ENCODE peak calls at places on chromosomes 12 and 14, in nine cellular contexts. M is naive thymus-derived CD4-positive, alpha-beta T cell; Q is CD4-positive, alpha-beta T cell; S is MM.1S; A is GM23248; B is spleen; R is right lobe of liver; Y is right atrium auricular region; P is mammary epithelial cell. W is an unnamed sample.

GRCh38 chr12:123091756-123092155 is 59.1 kb downstream of the PITPNM2 start:
- DNase-seq in M (no peak), Q (no peak), S (no peak), A (no peak), B (no peak), R (no peak), Y (no peak), P (no peak), W (no peak)

GRCh38 chr14:39665084-39665483 is 232.9 kb upstream of the FBXO33 start:
- DNase-seq in M (no peak), Q (no peak), S (no peak), A (no peak), B (no peak), R (no peak), Y (no peak), P (no peak), W (no peak)

GRCh38 chr12:131222271-131223139 is 268.8 kb downstream of the ADGRD1 start:
- DNase-seq in M (no peak), Q (no peak), S (no peak), A (no peak), B (peak; percentile 75), R (no peak), Y (no peak), P (no peak), W (no peak)

GRCh38 chr12:109087250-109087649 is 6.0 kb downstream of the ALKBH2 start:
- DNase-seq in M (no peak), Q (no peak), S (no peak), A (no peak), B (no peak), R (peak; percentile 94), Y (no peak), P (peak; percentile 1), W (no peak)

GRCh38 chr14:102026934-102027333 is 59.9 kb downstream of the HSP90AA1 start:
- DNase-seq in M (no peak), Q (no peak), S (no peak), A (no peak), B (no peak), R (no peak), Y (no peak), P (peak; percentile 51), W (no peak)

GRCh38 chr12:1812650-1813302 is 7.6 kb upstream of the LRTM2 start:
- DNase-seq in M (no peak), Q (no peak), S (peak; percentile 50), A (peak; percentile 36), B (peak; percentile 90), R (no peak), Y (no peak), P (no peak), W (peak; percentile 45)

GRCh38 chr12:96219700-96220206 is 25.6 kb downstream of the ELK3 start:
- DNase-seq in M (no peak), Q (no peak), S (no peak), A (peak; percentile 100), B (no peak), R (no peak), Y (peak; percentile 56), P (peak; percentile 100), W (peak; percentile 93)

GRCh38 chr12:18430425-18431048 is 169.2 kb downstream of the PIK3C2G start:
- DNase-seq in M (no peak), Q (no peak), S (peak; percentile 45), A (peak; percentile 76), B (no peak), R (peak; percentile 49), Y (peak; percentile 59), P (peak; percentile 38), W (peak; percentile 50)

GRCh38 chr12:5166976-5167375 is 123.3 kb downstream of the KCNA5 start:
- DNase-seq in M (no peak), Q (no peak), S (no peak), A (peak; percentile 88), B (no peak), R (no peak), Y (no peak), P (peak; percentile 73), W (peak; percentile 91)

GRCh38 chr12:77324763-77325468 is 259.5 kb upstream of the E2F7 start:
- DNase-seq in M (peak; percentile 56), Q (no peak), S (peak; percentile 83), A (peak; percentile 91), B (peak; percentile 80), R (peak; percentile 74), Y (peak; percentile 72), P (peak; percentile 71), W (peak; percentile 75)

GRCh38 chr12:96070670-96071279 is 35.4 kb upstream of the LTA4H start:
- DNase-seq in M (no peak), Q (no peak), S (no peak), A (peak; percentile 57), B (no peak), R (no peak), Y (no peak), P (peak; percentile 25), W (no peak)

GRCh38 chr12:19764408-19764807 is 325.1 kb downstream of the AEBP2 start:
- DNase-seq in M (no peak), Q (no peak), S (no peak), A (peak; percentile 15), B (no peak), R (no peak), Y (no peak), P (no peak), W (no peak)

GRCh38 chr14:100103261-100104005 is 38.2 kb downstream of the EVL start:
- DNase-seq in M (no peak), Q (peak; percentile 22), S (no peak), A (no peak), B (no peak), R (peak; percentile 37), Y (no peak), P (no peak), W (no peak)

GRCh38 chr14:52020866-52021717 is 31.7 kb downstream of the RTRAF start:
- DNase-seq in M (no peak), Q (no peak), S (no peak), A (no peak), B (no peak), R (no peak), Y (no peak), P (no peak), W (no peak)

GRCh38 chr12:49020441-49020840 is 1.9 kb upstream of the PRKAG1 start:
- DNase-seq in M (no peak), Q (no peak), S (no peak), A (no peak), B (no peak), R (no peak), Y (no peak), P (no peak), W (no peak)

GRCh38 chr14:29426083-29426482 is 501.6 kb downstream of the PRKD1 start:
- DNase-seq in M (no peak), Q (no peak), S (no peak), A (no peak), B (no peak), R (no peak), Y (no peak), P (no peak), W (no peak)

GRCh38 chr14:20460458-20461229 is 590 bp downstream of the PIP4P1 start:
- DNase-seq in M (no peak), Q (peak; percentile 80), S (peak; percentile 64), A (peak; percentile 20), B (no peak), R (peak; percentile 29), Y (no peak), P (peak; percentile 24), W (no peak)

GRCh38 chr14:33792387-33793368 is 158.2 kb downstream of the EGLN3 start:
- DNase-seq in M (peak; percentile 72), Q (peak; percentile 36), S (peak; percentile 36), A (peak; percentile 88), B (peak; percentile 86), R (peak; percentile 74), Y (peak; percentile 82), P (peak; percentile 48), W (peak; percentile 82)

DNA sequence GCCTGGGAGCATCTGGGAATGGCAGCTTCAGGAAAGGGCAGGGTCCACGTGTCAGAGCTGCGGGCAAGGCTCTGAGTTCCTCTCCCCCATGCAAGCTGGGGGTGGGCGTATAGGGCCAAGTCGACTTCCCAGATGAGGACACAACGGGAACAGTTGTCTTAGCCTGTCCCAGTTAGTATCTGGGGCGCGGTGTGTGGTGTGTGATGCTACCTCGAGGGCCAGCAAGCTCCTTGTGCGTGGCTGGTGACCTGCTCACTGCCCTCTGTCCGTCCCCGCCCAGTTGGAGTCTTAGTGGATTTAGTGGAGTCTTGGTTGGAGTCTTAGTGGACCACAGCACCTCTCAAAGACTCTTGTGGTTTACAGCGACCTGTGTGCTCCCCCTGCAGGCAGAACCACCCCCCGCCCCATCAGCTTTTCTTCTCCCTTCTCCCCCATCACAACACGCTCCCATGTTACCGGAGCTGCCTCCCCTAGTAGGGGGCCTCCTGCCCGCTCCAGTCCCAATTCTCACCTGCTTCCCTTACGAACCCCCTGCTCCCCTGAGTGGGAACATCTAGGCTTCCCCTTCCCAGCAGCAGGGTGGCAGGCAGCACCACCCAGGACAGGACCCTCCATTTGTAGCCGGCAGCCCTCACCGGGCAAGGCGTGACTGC is 8.7 kb downstream of the ASPG start:
- DNase-seq in M (no peak), Q (no peak), S (no peak), A (no peak), B (peak; percentile 51), R (no peak), Y (no peak), P (no peak), W (no peak)
- H3K27ac ChIP-seq in M (no peak overlapping the region), Q (no peak overlapping the region), S (no peak overlapping the region), A (no peak overlapping the region), B (no peak overlapping the region), R (no peak overlapping the region), Y (no peak overlapping the region), P (no peak overlapping the region), W (no peak overlapping the region)

DNA sequence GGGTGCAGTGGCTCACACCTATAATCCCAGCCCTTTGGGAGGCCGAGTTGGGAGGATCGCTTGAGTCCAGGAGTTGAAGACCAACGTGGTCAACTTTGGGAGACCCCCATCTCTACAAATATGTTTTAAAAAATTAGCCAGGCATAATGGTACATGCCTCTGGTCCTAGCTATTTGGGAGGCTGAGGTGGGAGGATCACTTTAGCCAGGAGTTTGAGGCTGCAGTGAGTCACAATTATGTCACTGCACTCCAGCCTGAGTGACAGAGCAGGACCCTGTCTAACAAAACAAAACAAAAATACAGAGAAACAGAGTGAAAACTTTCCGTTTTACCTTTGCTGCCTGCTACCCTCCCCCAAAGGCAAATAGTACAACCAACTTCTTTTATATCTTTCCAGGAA is 60.2 kb downstream of the SRGAP1 start:
- DNase-seq in M (no peak), Q (no peak), S (no peak), A (no peak), B (no peak), R (no peak), Y (no peak), P (no peak), W (no peak)
- H3K27ac ChIP-seq in M (no peak overlapping the region), Q (no peak overlapping the region), S (no peak overlapping the region), A (no peak overlapping the region), B (no peak overlapping the region), R (no peak overlapping the region), Y (no peak overlapping the region), P (no peak overlapping the region), W (no peak overlapping the region)

DNA sequence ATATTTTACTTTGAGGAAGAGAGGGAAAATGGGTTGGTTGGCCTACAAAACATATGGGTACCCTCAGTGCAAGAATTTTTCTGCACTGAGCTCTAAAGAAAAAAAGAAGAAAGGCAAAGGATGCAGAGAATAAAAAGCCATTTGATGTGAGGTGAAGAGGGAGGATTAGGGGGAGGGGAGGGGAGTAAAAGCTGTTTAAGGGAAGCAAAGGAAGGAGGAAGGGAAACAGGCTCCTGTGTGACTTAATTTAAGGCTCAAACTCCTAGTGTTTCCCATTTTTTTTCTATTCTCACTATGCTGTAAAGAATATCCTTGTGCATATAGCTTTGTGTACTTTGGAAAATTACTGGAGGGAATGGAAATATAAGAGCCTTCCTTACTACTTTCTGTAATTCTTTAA is 78.7 kb downstream of the NKX2-1 start:
- DNase-seq in M (no peak), Q (no peak), S (no peak), A (no peak), B (no peak), R (no peak), Y (no peak), P (no peak), W (no peak)
- H3K27ac ChIP-seq in M (no peak overlapping the region), Q (no peak overlapping the region), S (no peak overlapping the region), A (no peak overlapping the region), B (no peak overlapping the region), R (no peak overlapping the region), Y (no peak overlapping the region), P (no peak overlapping the region), W (no peak overlapping the region)

GRCh38 chr12:53068811-53069585 is 10.2 kb downstream of the SPRYD3 start:
- DNase-seq in M (no peak), Q (no peak), S (no peak), A (no peak), B (no peak), R (no peak), Y (peak; percentile 69), P (peak; percentile 50), W (no peak)
- H3K27ac ChIP-seq in M (no peak overlapping the region), Q (no peak overlapping the region), S (no peak overlapping the region), A (no peak overlapping the region), B (peak overlapping the region; percentile 79), R (no peak overlapping the region), Y (peak overlapping the region; percentile 70), P (no peak overlapping the region), W (no peak overlapping the region)